ENCODE peak calls at places on chromosomes 12 and 14, in four cellular contexts. V is stomach, M is uterus, H is spleen. S is an unnamed sample.

GRCh38 chr14:77979666-77980351 is 179.9 kb downstream of the ADCK1 start:
- DNase-seq in H (no peak), V (no peak), M (no peak), S (no peak)

GRCh38 chr14:55802986-55803431 is 223.0 kb downstream of the KTN1 start:
- DNase-seq in H (no peak), V (no peak), M (no peak), S (no peak)

GRCh38 chr12:45219621-45220020 is 3.7 kb downstream of the ANO6 start:
- DNase-seq in M (no peak), V (no peak), H (no peak), S (no peak)

GRCh38 chr12:114186241-114187002 is 219.5 kb downstream of the TBX5 start:
- DNase-seq in H (no peak), M (no peak), V (no peak), S (no peak)

GRCh38 chr12:3559601-3560294 is 68.7 kb downstream of the PRMT8 start:
- DNase-seq in H (no peak), M (no peak), V (no peak), S (no peak)

GRCh38 chr12:1836854-1837411 is 16.6 kb downstream of the LRTM2 start:
- DNase-seq in H (peak), M (no peak), V (no peak), S (no peak)

GRCh38 chr12:132263061-132263360 is 66.4 kb downstream of the GALNT9 start:
- DNase-seq in V (no peak), M (no peak), H (no peak), S (no peak)

GRCh38 chr12:95337176-95337575 is 119.6 kb downstream of the VEZT start:
- DNase-seq in V (no peak), H (no peak), M (no peak), S (no peak)

GRCh38 chr12:130044991-130045621 is 117.2 kb upstream of the FZD10 start:
- DNase-seq in M (no peak), V (no peak), H (no peak), S (no peak)

GRCh38 chr14:104116544-104117340 is 21.6 kb upstream of the KIF26A start:
- DNase-seq in H (peak), M (peak), V (peak), S (peak)

GRCh38 chr14:94689218-94689984 is 77.2 kb downstream of the SERPINA3 start:
- DNase-seq in H (peak), V (peak), M (peak), S (no peak)

GRCh38 chr14:68961781-68962584 is 17.1 kb downstream of the ACTN1 start:
- DNase-seq in V (no peak), H (peak), M (peak), S (no peak)

GRCh38 chr14:80867091-80867490 is 74.4 kb downstream of the CEP128 start:
- DNase-seq in M (no peak), V (no peak), H (no peak), S (no peak)

GRCh38 chr12:54853933-54854538 is at the start of gene MUCL1:
- DNase-seq in H (no peak), M (no peak), V (peak), S (peak)

GRCh38 chr14:89231426-89232113 is 185.5 kb downstream of the FOXN3 start:
- DNase-seq in M (no peak), H (no peak), V (no peak), S (no peak)

GRCh38 chr12:14443531-14443930 is 78.0 kb downstream of the ATF7IP start:
- DNase-seq in V (no peak), M (no peak), H (no peak), S (no peak)

GRCh38 chr12:15757553-15758255 is 31.5 kb downstream of the EPS8 start:
- DNase-seq in V (peak), H (no peak), M (peak), S (no peak)

GRCh38 chr14:101556566-101557320 is 4.6 kb upstream of the DIO3 start:
- DNase-seq in V (no peak), H (peak), M (no peak), S (no peak)

GRCh38 chr14:51806624-51807023 is 53.8 kb upstream of the GNG2 start:
- DNase-seq in H (no peak), M (no peak), V (no peak), S (no peak)

GRCh38 chr14:75279739-75280447 is 1.3 kb downstream of the FOS start:
- DNase-seq in V (no peak), M (peak), H (peak), S (no peak)

GRCh38 chr12:104348994-104349494 is 45.5 kb downstream of the EID3 start:
- DNase-seq in V (no peak), M (no peak), H (no peak), S (no peak)

GRCh38 chr12:101792046-101792931 is 38.5 kb downstream of the GNPTAB start:
- DNase-seq in H (no peak), M (no peak), V (no peak), S (no peak)

GRCh38 chr14:32702571-32702970 is 236.1 kb upstream of the NPAS3 start:
- DNase-seq in M (peak), V (no peak), H (no peak), S (no peak)

GRCh38 chr12:2363836-2364565 is 311.2 kb downstream of the CACNA1C start:
- DNase-seq in M (no peak), H (no peak), V (no peak), S (no peak)

GRCh38 chr14:86933460-86933859 is 1059.5 kb downstream of the GALC start:
- DNase-seq in V (no peak), M (no peak), H (no peak), S (no peak)

GRCh38 chr12:131242741-131243496 is 289.2 kb downstream of the ADGRD1 start:
- DNase-seq in H (peak), V (no peak), M (no peak), S (no peak)

GRCh38 chr12:55931780-55932545 is 1.0 kb downstream of the DGKA start:
- DNase-seq in V (peak), M (peak), H (peak), S (peak)

GRCh38 chr14:20679907-20680306 is 4.5 kb upstream of the RNASE4 start:
- DNase-seq in H (no peak), M (no peak), V (no peak), S (no peak)

GRCh38 chr14:33954016-33954598 is 3.2 kb upstream of the EGLN3 start:
- DNase-seq in V (peak), H (no peak), M (no peak), S (no peak)

GRCh38 chr14:89308232-89308959 is 108.6 kb downstream of the FOXN3 start:
- DNase-seq in V (no peak), M (no peak), H (no peak), S (no peak)

GRCh38 chr12:50647479-50647878 is 116.4 kb upstream of the ATF1 start:
- DNase-seq in H (no peak), V (no peak), M (no peak), S (no peak)

GRCh38 chr14:90140956-90141316 is 79.1 kb downstream of the KCNK13 start:
- DNase-seq in V (no peak), H (no peak), M (no peak), S (no peak)

GRCh38 chr12:110744176-110744575 is 1.5 kb upstream of the PPP1CC start:
- DNase-seq in H (no peak), V (no peak), M (no peak), S (no peak)

GRCh38 chr14:64303471-64303917 is 9.3 kb upstream of the ESR2 start:
- DNase-seq in H (no peak), V (no peak), M (no peak), S (no peak)

GRCh38 chr14:33062881-33063280 is 124.2 kb downstream of the NPAS3 start:
- DNase-seq in V (no peak), H (no peak), M (no peak), S (no peak)

DNA sequence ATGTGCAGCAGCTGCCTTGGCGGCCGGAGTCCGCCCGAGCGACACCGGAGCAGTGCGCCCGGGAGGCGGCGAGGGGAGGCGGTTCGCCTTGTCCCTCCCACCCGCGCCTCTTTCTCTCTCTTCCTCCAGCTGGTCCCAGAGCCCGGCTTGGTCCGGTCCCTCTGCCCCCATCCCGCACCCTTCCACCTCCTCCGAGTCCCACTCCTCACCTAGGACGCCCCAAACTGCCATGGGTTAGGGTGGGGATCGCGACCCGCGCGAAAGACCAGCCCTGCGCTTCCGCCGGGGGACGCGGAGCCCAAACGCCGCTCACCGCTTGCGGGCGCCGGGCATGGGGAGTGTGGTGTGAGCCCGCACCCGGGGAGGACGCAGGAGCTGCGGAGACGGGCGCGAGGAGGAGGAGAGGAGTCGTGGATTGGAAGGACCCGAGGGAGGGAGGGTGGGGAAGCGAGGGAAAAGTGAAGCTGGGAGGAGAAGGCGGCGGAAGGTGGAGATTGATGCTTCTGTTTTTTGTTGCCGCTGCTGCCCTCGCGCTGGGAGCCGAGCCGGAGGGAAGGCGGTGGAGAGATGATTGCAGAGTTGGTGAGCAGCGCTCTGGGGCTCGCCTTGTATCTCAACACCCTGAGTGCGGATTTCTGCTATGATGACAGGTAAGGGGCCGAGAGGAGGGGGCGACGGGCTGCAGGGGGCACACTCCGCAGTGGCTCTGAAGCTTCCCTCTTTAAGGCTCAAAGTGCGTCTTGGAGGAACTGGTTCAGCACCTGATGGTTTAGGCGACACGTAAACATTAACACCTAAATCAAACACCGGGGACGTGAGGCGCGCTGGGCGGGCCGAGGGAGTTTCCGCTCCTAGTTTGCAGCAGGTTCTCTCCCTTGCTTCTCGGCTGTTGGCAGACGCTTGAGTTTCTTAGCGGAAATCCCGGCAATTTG is 580 bp downstream of the TMTC2 start:
- DNase-seq in V (peak), M (peak), H (peak), S (peak)
- TF ChIP-seq POLR2A in V (no peak), M (no peak), H (no peak), S (no peak)

GRCh38 chr14:36971263-36971855 is 201.0 kb downstream of the SLC25A21 start:
- DNase-seq in H (no peak), V (no peak), M (no peak), S (no peak)
- TF ChIP-seq POLR2A in H (no peak), V (no peak), M (no peak), S (no peak)

GRCh38 chr14:22533739-22534359 is 55.2 kb downstream of the DAD1 start:
- DNase-seq in V (no peak), M (no peak), H (no peak), S (no peak)
- TF ChIP-seq POLR2A in V (no peak), M (no peak), H (no peak), S (no peak)

DNA sequence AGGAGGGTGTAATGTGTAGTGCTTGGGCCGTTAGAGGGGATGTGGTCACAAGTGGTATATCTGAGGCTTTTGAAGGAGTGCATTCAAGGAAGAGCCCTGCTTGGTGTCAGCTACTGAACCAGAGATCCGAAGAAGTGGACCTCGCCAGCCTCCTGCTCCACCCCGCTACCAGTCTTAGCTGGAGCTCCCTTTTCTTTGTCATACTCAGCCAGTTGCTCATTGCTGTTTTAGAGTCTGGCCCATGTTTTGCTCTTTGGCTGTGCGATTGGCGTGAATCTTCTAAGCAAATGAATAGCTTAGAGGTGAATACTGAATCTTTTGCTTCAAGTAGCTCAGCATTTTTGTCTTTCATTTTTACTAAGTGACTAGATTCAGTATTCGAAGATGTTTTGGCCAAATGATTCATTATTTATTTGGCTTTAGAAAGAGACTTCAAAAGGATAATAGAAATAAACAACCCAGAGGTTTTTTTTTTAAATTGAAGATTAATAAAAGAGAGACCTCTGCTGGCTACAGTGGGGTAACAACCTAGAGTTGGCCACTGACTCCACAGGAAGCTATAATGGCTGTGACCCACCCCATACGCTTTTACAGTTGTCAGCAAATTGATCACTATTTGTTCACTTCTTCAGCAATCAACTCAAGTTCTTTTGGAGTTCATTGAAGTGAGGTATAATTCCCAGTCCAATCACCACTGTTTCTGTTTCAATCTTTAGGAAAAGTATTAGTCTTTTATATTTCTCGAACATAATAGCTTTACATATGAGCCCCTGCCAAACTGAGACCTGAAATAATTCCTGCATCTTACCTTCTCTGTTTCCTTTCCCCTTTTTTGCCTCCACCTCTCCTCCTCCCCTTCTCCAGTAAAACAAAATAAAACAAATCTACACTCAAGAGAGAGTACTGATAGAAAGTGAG is 19.9 kb downstream of the CDKN1B start:
- DNase-seq in V (no peak), H (no peak), M (peak), S (no peak)
- TF ChIP-seq POLR2A in V (no peak), H (no peak), M (no peak), S (no peak)

GRCh38 chr14:74019743-74020142 is 594 bp downstream of the BBOF1 start:
- DNase-seq in M (peak), H (no peak), V (no peak), S (no peak)

GRCh38 chr14:74015965-74016364 is 3.1 kb downstream of the ENTPD5 start:
- DNase-seq in V (no peak), H (no peak), M (no peak), S (no peak)

GRCh38 chr14:74018029-74018703 is 922 bp downstream of the ENTPD5 start:
- DNase-seq in M (no peak), V (no peak), H (no peak), S (no peak)

GRCh38 chr14:74019408-74019714 is 212 bp downstream of the BBOF1 start:
- DNase-seq in H (no peak), M (no peak), V (no peak), S (no peak)

DNA sequence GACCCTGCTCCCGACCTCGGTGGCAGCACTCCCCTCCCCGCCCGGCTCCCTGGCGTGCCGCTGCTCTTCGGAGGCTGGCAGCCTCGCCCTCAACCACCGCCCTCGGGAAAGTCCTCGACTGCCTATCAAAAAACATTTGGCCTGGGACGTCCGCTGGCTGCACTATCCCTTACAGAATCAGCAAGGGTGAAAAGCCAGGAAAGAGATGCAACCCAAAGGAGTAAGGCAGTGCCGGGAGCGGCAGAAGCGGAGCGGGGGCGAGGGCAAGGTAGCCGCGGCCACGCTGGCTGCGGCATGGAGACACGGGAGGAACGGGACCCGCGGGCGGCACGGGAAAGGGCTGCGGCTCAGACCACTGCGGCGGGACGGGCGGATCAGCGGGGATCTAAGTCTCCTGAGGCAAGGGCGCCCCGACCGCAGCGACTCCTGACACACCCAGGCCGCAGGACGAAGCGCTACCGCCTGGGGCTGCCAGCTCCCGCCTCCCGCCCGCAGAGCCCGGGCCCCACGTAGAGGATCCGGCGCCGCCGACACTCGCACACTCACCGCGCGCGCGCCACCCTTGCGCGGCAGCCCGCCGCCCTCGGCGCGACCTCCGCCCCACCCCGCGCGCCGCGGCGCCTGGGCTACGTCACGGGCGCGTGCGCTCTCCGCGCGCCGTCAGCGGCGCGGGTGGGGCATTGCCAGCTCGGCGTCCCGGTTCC is at the start of the genes BBOF1 and ENTPD5:
- DNase-seq in M (peak), V (peak), H (peak), S (peak)
- TF ChIP-seq POLR2A in M (peak), V (no peak), H (peak), S (peak)

GRCh38 chr12:25130741-25131188 is 64.2 kb downstream of the DNAI7 start:
- DNase-seq in M (no peak), H (no peak), V (no peak), S (no peak)
- TF ChIP-seq POLR2A in M (no peak), H (no peak), V (no peak), S (no peak)

GRCh38 chr12:49364989-49365388 is 2.3 kb upstream of the SPATS2 start:
- DNase-seq in V (no peak), H (no peak), M (no peak), S (no peak)
- TF ChIP-seq POLR2A in V (no peak), H (no peak), M (no peak), S (no peak)